ENCODE peak calls at places on chromosome 9, in five cellular contexts. R is A549, B is endothelial cell, S is osteocyte, I is lower leg skin. Z is an unnamed sample.

GRCh38 chr9:128408963-128409431 is 11.7 kb upstream of the CERCAM start:
- DNase-seq in S (no peak), R (no peak), B (no peak), I (no peak), Z (no peak)

GRCh38 chr9:16289639-16290038 is 580.8 kb downstream of the BNC2 start:
- DNase-seq in B (no peak), R (no peak), I (no peak), S (no peak), Z (no peak)

GRCh38 chr9:22147818-22148573 is 138.9 kb upstream of the CDKN2B start:
- DNase-seq in B (no peak), R (no peak), S (no peak), I (no peak), Z (no peak)

GRCh38 chr9:129453734-129454133 is 167.2 kb downstream of the C9orf50 start:
- DNase-seq in B (no peak), I (no peak), R (no peak), S (no peak), Z (no peak)

GRCh38 chr9:134214766-134215394 is 50.5 kb upstream of the RNU6ATAC start:
- DNase-seq in R (no peak), B (no peak), I (peak), S (no peak), Z (no peak)

GRCh38 chr9:24828687-24829086 is 283.0 kb upstream of the IZUMO3 start:
- DNase-seq in I (no peak), R (no peak), S (no peak), B (no peak), Z (no peak)

GRCh38 chr9:792331-793260 is 48.9 kb upstream of the DMRT1 start:
- DNase-seq in I (no peak), R (no peak), S (peak), B (no peak), Z (no peak)

GRCh38 chr9:71680189-71680983 is 87.9 kb downstream of the CEMIP2 start:
- DNase-seq in S (no peak), R (peak), I (no peak), B (no peak), Z (no peak)

GRCh38 chr9:127862075-127863011 is 7.9 kb upstream of the ENG start:
- DNase-seq in R (no peak), B (no peak), S (no peak), I (peak), Z (peak)

GRCh38 chr9:3980771-3981170 is 319.1 kb downstream of the GLIS3 start:
- DNase-seq in S (no peak), I (no peak), R (no peak), B (no peak), Z (no peak)

GRCh38 chr9:19174127-19174921 is 47.0 kb upstream of the PLIN2 start:
- DNase-seq in S (peak), I (peak), R (peak), B (peak), Z (peak)

GRCh38 chr9:128636024-128636390 is 20.6 kb downstream of the DYNC2I2 start:
- DNase-seq in B (peak), S (no peak), R (peak), I (peak), Z (no peak)

GRCh38 chr9:134544388-134545212 is 97.0 kb upstream of the COL5A1 start:
- DNase-seq in R (peak), I (no peak), S (no peak), B (no peak), Z (no peak)

GRCh38 chr9:72315510-72316287 is 49.3 kb downstream of the ZFAND5 start:
- DNase-seq in S (no peak), B (no peak), I (no peak), R (peak), Z (no peak)

GRCh38 chr9:4740373-4740622 is 704 bp downstream of the AK3 start:
- DNase-seq in B (no peak), R (no peak), S (no peak), I (no peak), Z (no peak)

GRCh38 chr9:21251162-21251561 is 11.4 kb upstream of the IFNA14 start:
- DNase-seq in R (no peak), I (no peak), S (no peak), B (no peak), Z (no peak)

GRCh38 chr9:24464321-24464951 is 81.3 kb downstream of the IZUMO3 start:
- DNase-seq in I (no peak), R (no peak), S (no peak), B (no peak), Z (no peak)

GRCh38 chr9:90546200-90546599 is 96.4 kb downstream of the DIRAS2 start:
- DNase-seq in R (no peak), B (no peak), I (no peak), S (no peak), Z (no peak)

GRCh38 chr9:23772384-23772783 is 53.7 kb downstream of the ELAVL2 start:
- DNase-seq in B (no peak), S (no peak), I (no peak), R (no peak), Z (no peak)

GRCh38 chr9:31259824-31260223 is 1124.6 kb upstream of the ACO1 start:
- DNase-seq in I (no peak), S (no peak), B (no peak), R (no peak), Z (no peak)

GRCh38 chr9:130866474-130866965 is 30.1 kb downstream of the QRFP start:
- DNase-seq in I (no peak), B (peak), R (peak), S (peak), Z (peak)

GRCh38 chr9:1125741-1126140 is 75.6 kb downstream of the DMRT2 start:
- DNase-seq in B (no peak), R (no peak), S (no peak), I (no peak), Z (no peak)

GRCh38 chr9:27586200-27586599 is 12.9 kb upstream of the C9orf72 start:
- DNase-seq in S (no peak), R (no peak), B (no peak), I (no peak), Z (no peak)

GRCh38 chr9:126722252-126722921 is 82.5 kb upstream of the ZBTB43 start:
- DNase-seq in I (peak), R (peak), B (peak), S (peak), Z (peak)

GRCh38 chr9:99013550-99013949 is 69.8 kb downstream of the COL15A1 start:
- DNase-seq in S (no peak), B (no peak), R (no peak), I (no peak), Z (no peak)

GRCh38 chr9:17330097-17330496 is 195.3 kb downstream of the CNTLN start:
- DNase-seq in S (no peak), I (no peak), B (no peak), R (no peak), Z (no peak)

GRCh38 chr9:94300470-94301301 is 27.8 kb downstream of the NUTM2F start:
- DNase-seq in I (no peak), B (no peak), R (no peak), S (no peak), Z (no peak)

GRCh38 chr9:76373173-76373771 is 21.0 kb downstream of the RFK start:
- DNase-seq in R (peak), I (peak), S (no peak), B (no peak), Z (no peak)

GRCh38 chr9:116933251-116933650 is 246.1 kb downstream of the TRIM32 start:
- DNase-seq in B (no peak), R (no peak), S (no peak), I (no peak), Z (no peak)

GRCh38 chr9:125997510-125997823 is 250.3 kb downstream of the PBX3 start:
- DNase-seq in B (no peak), R (no peak), I (no peak), S (no peak), Z (no peak)

GRCh38 chr9:119368681-119369581 is at the start of gene BRINP1:
- DNase-seq in B (peak), S (no peak), R (peak), I (no peak), Z (no peak)

GRCh38 chr9:93601666-93602065 is 25.3 kb downstream of the PHF2 start:
- DNase-seq in S (no peak), B (no peak), I (peak), R (no peak), Z (peak)

GRCh38 chr9:135225619-135226228 is 138.3 kb downstream of the OLFM1 start:
- DNase-seq in B (no peak), R (no peak), S (no peak), I (no peak), Z (no peak)

GRCh38 chr9:135551456-135551855 is 5.5 kb downstream of the OBP2A start:
- DNase-seq in S (no peak), I (peak), B (no peak), R (no peak), Z (no peak)

GRCh38 chr9:81390802-81391456 is 298.4 kb downstream of the TLE1 start:
- DNase-seq in I (no peak), B (no peak), R (no peak), S (no peak), Z (no peak)

GRCh38 chr9:14471041-14471440 is 157.1 kb upstream of the NFIB start:
- DNase-seq in I (no peak), B (no peak), R (no peak), S (no peak), Z (no peak)

GRCh38 chr9:77896269-77897245 is 135.1 kb downstream of the GNAQ start:
- DNase-seq in B (no peak), R (no peak), I (no peak), S (no peak), Z (no peak)

GRCh38 chr9:76369583-76369982 is 24.6 kb downstream of the RFK start:
- DNase-seq in R (no peak), S (no peak), B (no peak), I (no peak), Z (peak)

DNA sequence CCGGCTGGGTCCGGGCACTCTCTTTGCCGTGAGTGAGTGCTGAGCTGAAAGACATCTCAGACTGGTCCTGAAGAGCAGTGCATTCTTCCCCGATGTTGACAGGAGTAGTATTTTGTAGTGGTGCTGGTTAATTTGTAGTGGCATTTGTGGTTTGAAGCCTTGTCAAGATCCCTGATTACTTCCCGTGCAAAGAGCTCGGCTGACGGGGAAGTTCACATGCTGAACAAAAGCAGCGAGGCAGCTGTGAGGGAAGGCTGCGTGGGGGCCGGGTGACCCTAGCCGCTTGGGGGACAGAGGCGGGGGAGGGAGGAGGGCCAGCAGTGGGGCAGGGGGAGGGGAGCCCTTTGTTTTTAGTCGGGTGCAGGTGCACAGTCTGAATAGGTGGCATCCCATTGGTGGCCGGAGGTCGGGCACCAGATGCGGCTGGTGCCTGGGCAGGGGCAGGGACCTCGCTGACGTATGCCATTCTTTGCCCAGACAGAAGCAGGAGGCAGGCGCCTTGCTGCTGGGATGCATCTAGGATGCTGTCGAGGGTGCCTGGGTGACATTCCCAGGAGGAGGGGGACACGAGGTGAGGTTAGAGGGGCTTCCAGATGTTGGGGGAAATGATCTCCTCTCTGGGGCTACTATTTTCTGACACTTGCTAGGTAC is 64.7 kb downstream of the CRB2 start:
- DNase-seq in S (no peak), I (peak), R (no peak), B (no peak), Z (no peak)
- TF ChIP-seq CTCF in S (no peak), I (no peak), R (no peak), B (no peak), Z (no peak)

GRCh38 chr9:79581794-79582193 is 10.0 kb downstream of the TLE4 start:
- DNase-seq in I (no peak), B (peak), S (no peak), R (no peak), Z (peak)
- TF ChIP-seq CTCF in I (no peak), B (no peak), S (no peak), R (no peak), Z (no peak)

DNA sequence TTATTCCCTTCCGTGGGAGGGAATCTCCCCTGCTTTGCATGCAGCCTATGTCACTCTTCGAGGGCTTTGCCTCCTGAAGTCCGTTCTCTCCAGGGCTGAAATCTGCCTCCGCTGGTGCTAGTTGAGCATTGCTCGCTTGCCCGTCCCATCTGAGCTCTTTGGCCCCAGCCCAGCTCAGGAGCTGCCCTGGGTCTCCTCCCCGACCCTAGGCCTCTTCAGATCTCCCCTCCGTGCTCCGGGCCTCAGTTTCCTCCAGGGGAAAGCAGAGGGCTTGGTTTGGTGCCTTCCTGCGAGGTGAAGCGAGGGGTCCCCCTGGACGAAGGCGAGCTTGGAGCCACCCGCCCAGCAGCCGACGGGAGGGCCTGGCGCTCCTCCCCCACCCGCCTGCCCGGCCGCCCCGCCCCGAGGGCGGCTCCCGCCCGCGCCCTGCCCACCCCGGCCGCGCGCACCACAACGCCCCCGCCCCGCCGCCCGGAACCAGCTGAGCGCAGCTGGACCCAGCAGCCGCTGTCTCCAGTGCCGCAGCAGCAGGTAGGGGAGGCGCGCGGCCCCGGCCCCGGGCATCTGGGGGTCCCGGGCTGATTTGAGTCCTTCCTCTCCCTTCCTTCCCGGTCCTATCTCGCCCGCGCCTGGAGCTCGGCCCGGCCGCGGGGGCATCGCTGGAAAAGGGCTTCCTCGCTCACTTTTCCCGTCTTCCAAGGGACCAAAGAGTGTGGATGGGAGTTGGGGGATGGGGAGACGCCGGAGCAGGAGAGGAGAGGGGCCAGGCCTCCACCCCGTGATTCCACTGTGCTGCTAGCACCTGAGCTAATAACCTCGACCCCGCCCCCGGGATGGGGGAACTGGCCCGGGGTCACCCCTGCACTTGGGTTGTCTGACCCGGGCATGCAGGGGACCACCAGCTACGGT is at the start of gene GSN:
- DNase-seq in B (peak), I (peak), S (peak), R (peak), Z (no peak)
- TF ChIP-seq CTCF in B (no peak), I (no peak), S (peak), R (no peak), Z (no peak)

DNA sequence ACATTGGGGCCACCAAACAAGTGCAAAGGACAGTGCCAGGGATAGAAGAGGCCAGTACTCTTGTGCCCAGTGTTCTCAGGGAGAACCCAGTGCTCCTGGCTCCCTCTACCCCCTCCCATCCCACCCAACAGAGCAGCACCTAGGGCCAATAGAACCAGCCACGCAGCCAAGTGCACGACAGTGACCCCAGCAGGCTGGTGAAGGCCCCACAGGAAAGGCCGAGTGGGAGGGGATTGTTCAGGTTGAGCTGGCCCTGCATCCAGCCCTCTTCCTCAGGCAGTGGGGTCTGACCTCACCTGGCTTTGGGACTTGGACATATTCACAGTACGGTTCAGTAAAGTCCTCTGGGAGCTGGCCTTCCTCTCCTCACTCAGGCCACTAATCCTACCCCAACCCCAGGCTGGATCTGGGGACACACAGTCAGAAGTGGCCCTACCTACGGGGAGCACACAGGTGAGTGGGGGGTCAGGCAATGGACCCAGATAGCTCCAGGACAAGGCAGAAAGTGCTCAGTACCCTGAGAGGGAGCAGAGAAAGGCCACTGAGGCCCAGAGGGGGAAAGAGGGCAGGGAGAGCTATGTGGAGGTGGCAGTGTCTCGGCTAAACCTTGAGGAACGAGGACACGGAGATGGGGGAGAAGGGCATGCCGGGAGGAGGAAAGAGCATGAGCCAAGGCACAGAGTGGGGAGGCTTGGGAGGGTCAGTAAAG is 25.4 kb downstream of the POLR1E start:
- DNase-seq in S (no peak), R (no peak), B (peak), I (no peak), Z (no peak)
- TF ChIP-seq CTCF in S (peak), R (no peak), B (no peak), I (no peak), Z (peak)

DNA sequence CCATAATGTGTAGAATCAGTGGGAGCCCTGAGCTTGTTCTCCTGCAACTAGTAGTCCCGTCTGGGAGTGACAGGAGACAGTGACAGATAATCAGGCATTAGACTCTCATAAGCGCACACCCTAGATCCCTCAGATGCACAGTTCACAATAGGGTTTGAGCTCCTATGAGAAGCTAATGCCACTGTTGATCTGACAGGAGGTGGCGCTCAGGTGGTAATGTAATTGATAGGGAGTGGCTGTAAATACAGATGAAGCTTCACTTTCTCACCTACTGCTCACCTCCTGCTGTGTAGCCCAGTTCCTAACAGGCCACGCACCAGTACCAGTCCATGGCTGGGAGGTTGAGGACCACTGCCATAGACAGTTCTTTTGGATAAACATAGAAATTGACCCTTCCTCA is 188.7 kb downstream of the ROR2 start:
- DNase-seq in B (no peak), R (no peak), I (no peak), S (no peak), Z (no peak)
- TF ChIP-seq CTCF in B (no peak), R (no peak), I (no peak), S (no peak), Z (no peak)

DNA sequence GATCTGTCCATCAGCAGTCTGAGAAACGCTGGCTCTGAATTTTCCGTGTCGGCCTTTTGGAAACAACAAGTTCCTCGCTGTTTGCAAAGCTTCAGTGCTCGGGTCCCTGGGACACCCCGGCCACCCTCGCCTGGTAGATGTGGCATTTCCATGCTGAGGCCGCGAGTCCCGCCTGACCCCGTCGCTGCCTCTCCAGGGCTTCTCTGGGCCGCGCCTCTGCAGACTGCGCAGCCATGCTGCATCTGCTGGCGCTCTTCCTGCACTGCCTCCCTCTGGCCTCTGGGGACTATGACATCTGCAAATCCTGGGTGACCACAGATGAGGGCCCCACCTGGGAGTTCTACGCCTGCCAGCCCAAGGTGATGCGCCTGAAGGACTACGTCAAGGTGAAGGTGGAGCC is 4.7 kb downstream of the NTNG2 start:
- DNase-seq in S (no peak), I (no peak), B (no peak), R (peak), Z (no peak)
- TF ChIP-seq CTCF in S (no peak), I (no peak), B (no peak), R (peak), Z (peak)

GRCh38 chr9:86281577-86282076 is 711 bp downstream of the ISCA1 start:
- DNase-seq in S (no peak), I (no peak), R (peak), B (no peak), Z (no peak)
- TF ChIP-seq CTCF in S (no peak), I (no peak), R (no peak), B (no peak), Z (no peak)

GRCh38 chr9:113593682-113594281 is 130.3 kb downstream of the RGS3 start:
- DNase-seq in S (peak), I (peak), B (peak), R (peak), Z (no peak)
- TF ChIP-seq CTCF in S (no peak), I (no peak), B (no peak), R (no peak), Z (no peak)

GRCh38 chr9:137295313-137296213 is 6.5 kb downstream of the NRARP start:
- DNase-seq in B (peak), S (no peak), R (peak), I (no peak), Z (no peak)
- TF ChIP-seq CTCF in B (peak), S (peak), R (peak), I (no peak), Z (no peak)

GRCh38 chr9:35374910-35375309 is 115.0 kb upstream of the RUSC2 start:
- DNase-seq in I (no peak), R (no peak), S (no peak), B (no peak), Z (no peak)
- TF ChIP-seq CTCF in I (no peak), R (no peak), S (no peak), B (no peak), Z (no peak)

Z was measured in DND-41.